ENCODE peak calls at places on chromosomes 16 and 17, in ten cellular contexts. One of them, this sample, is unnamed.

GRCh38 chr16:86502856-86503748 is 7.2 kb upstream of the FOXF1 start:
- DNase-seq in dorsolateral prefrontal cortex: no peak
- DNase-seq in heart right ventricle: no peak
- DNase-seq in MM.1S: no peak
- DNase-seq in central memory CD8-positive, alpha-beta T cell: no peak
- DNase-seq in activated naive CD4-positive, alpha-beta T cell treated with anti-CD3 and anti-CD28 coated beads for 36 hours: no peak
- DNase-seq in uterus: no peak
- DNase-seq in cardiac muscle cell: no peak
- DNase-seq in amniotic stem cell: no peak
- DNase-seq in NB4: no peak
- DNase-seq in this sample: no peak

GRCh38 chr16:2256531-2257140 is 5.2 kb upstream of the ECI1 start:
- DNase-seq in dorsolateral prefrontal cortex: no peak
- DNase-seq in heart right ventricle: no peak
- DNase-seq in MM.1S: no peak
- DNase-seq in central memory CD8-positive, alpha-beta T cell: no peak
- DNase-seq in activated naive CD4-positive, alpha-beta T cell treated with anti-CD3 and anti-CD28 coated beads for 36 hours: no peak
- DNase-seq in uterus: no peak
- DNase-seq in cardiac muscle cell: no peak
- DNase-seq in amniotic stem cell: no peak
- DNase-seq in NB4: no peak
- DNase-seq in this sample: no peak

GRCh38 chr17:76076765-76077581 is 2.0 kb upstream of the ZACN start:
- DNase-seq in dorsolateral prefrontal cortex: no peak
- DNase-seq in heart right ventricle: no peak
- DNase-seq in MM.1S: no peak
- DNase-seq in central memory CD8-positive, alpha-beta T cell: no peak
- DNase-seq in activated naive CD4-positive, alpha-beta T cell treated with anti-CD3 and anti-CD28 coated beads for 36 hours: peak
- DNase-seq in uterus: no peak
- DNase-seq in cardiac muscle cell: no peak
- DNase-seq in amniotic stem cell: no peak
- DNase-seq in NB4: no peak
- DNase-seq in this sample: peak

GRCh38 chr16:77531741-77532140 is 96.9 kb upstream of the ADAMTS18 start:
- DNase-seq in dorsolateral prefrontal cortex: no peak
- DNase-seq in heart right ventricle: no peak
- DNase-seq in MM.1S: no peak
- DNase-seq in central memory CD8-positive, alpha-beta T cell: no peak
- DNase-seq in activated naive CD4-positive, alpha-beta T cell treated with anti-CD3 and anti-CD28 coated beads for 36 hours: no peak
- DNase-seq in uterus: no peak
- DNase-seq in cardiac muscle cell: peak
- DNase-seq in amniotic stem cell: no peak
- DNase-seq in NB4: no peak
- DNase-seq in this sample: no peak

GRCh38 chr17:46879101-46879500 is 27.7 kb downstream of the WNT9B start:
- DNase-seq in dorsolateral prefrontal cortex: no peak
- DNase-seq in heart right ventricle: no peak
- DNase-seq in MM.1S: no peak
- DNase-seq in central memory CD8-positive, alpha-beta T cell: no peak
- DNase-seq in activated naive CD4-positive, alpha-beta T cell treated with anti-CD3 and anti-CD28 coated beads for 36 hours: no peak
- DNase-seq in uterus: no peak
- DNase-seq in cardiac muscle cell: no peak
- DNase-seq in amniotic stem cell: no peak
- DNase-seq in NB4: no peak
- DNase-seq in this sample: no peak

GRCh38 chr17:52604105-52604504 is 445.6 kb upstream of the CA10 start:
- DNase-seq in dorsolateral prefrontal cortex: no peak
- DNase-seq in heart right ventricle: no peak
- DNase-seq in MM.1S: no peak
- DNase-seq in central memory CD8-positive, alpha-beta T cell: no peak
- DNase-seq in activated naive CD4-positive, alpha-beta T cell treated with anti-CD3 and anti-CD28 coated beads for 36 hours: no peak
- DNase-seq in uterus: no peak
- DNase-seq in cardiac muscle cell: peak
- DNase-seq in amniotic stem cell: no peak
- DNase-seq in NB4: no peak
- DNase-seq in this sample: no peak

GRCh38 chr16:85453701-85454100 is 159.4 kb upstream of the GSE1 start:
- DNase-seq in dorsolateral prefrontal cortex: no peak
- DNase-seq in heart right ventricle: no peak
- DNase-seq in MM.1S: no peak
- DNase-seq in central memory CD8-positive, alpha-beta T cell: no peak
- DNase-seq in activated naive CD4-positive, alpha-beta T cell treated with anti-CD3 and anti-CD28 coated beads for 36 hours: no peak
- DNase-seq in uterus: no peak
- DNase-seq in cardiac muscle cell: no peak
- DNase-seq in amniotic stem cell: no peak
- DNase-seq in NB4: no peak
- DNase-seq in this sample: no peak

GRCh38 chr17:61314368-61315078 is 85.1 kb upstream of the TBX2 start:
- DNase-seq in dorsolateral prefrontal cortex: peak
- DNase-seq in heart right ventricle: peak
- DNase-seq in MM.1S: no peak
- DNase-seq in central memory CD8-positive, alpha-beta T cell: no peak
- DNase-seq in activated naive CD4-positive, alpha-beta T cell treated with anti-CD3 and anti-CD28 coated beads for 36 hours: no peak
- DNase-seq in uterus: peak
- DNase-seq in cardiac muscle cell: peak
- DNase-seq in amniotic stem cell: no peak
- DNase-seq in NB4: no peak
- DNase-seq in this sample: peak

GRCh38 chr16:2753523-2754020 is 1.1 kb downstream of the SRRM2 start:
- DNase-seq in dorsolateral prefrontal cortex: no peak
- DNase-seq in heart right ventricle: no peak
- DNase-seq in MM.1S: peak
- DNase-seq in central memory CD8-positive, alpha-beta T cell: no peak
- DNase-seq in activated naive CD4-positive, alpha-beta T cell treated with anti-CD3 and anti-CD28 coated beads for 36 hours: no peak
- DNase-seq in uterus: no peak
- DNase-seq in cardiac muscle cell: peak
- DNase-seq in amniotic stem cell: peak
- DNase-seq in NB4: no peak
- DNase-seq in this sample: no peak

GRCh38 chr16:19980866-19981265 is 92.8 kb downstream of the GPR139 start:
- DNase-seq in dorsolateral prefrontal cortex: no peak
- DNase-seq in heart right ventricle: no peak
- DNase-seq in MM.1S: no peak
- DNase-seq in central memory CD8-positive, alpha-beta T cell: no peak
- DNase-seq in activated naive CD4-positive, alpha-beta T cell treated with anti-CD3 and anti-CD28 coated beads for 36 hours: peak
- DNase-seq in uterus: no peak
- DNase-seq in cardiac muscle cell: peak
- DNase-seq in amniotic stem cell: no peak
- DNase-seq in NB4: peak
- DNase-seq in this sample: no peak